ENCODE peak calls at places on chromosome 11, in eight cellular contexts. One of them, this sample, is unnamed.

GRCh38 chr11:94100253-94100652 is 28.4 kb upstream of the PANX1 start:
- DNase-seq in CD4-positive, alpha-beta T cell: no peak
- DNase-seq in putamen: no peak
- DNase-seq in adrenal gland: no peak
- DNase-seq in iris pigment epithelial cell: no peak
- DNase-seq in cardiac muscle cell: no peak
- DNase-seq in M059J: no peak
- DNase-seq in mucosa of gallbladder: no peak
- DNase-seq in this sample: no peak

GRCh38 chr11:66188580-66188979 is 79.9 kb upstream of the RAB1B start:
- DNase-seq in CD4-positive, alpha-beta T cell: no peak
- DNase-seq in putamen: no peak
- DNase-seq in adrenal gland: no peak
- DNase-seq in iris pigment epithelial cell: peak; percentile 82
- DNase-seq in cardiac muscle cell: peak; percentile 70
- DNase-seq in M059J: peak; percentile 74
- DNase-seq in mucosa of gallbladder: no peak
- DNase-seq in this sample: peak; percentile 77

GRCh38 chr11:93743316-93743715 is 1.8 kb downstream of the C11orf54 start:
- DNase-seq in CD4-positive, alpha-beta T cell: no peak
- DNase-seq in putamen: no peak
- DNase-seq in adrenal gland: no peak
- DNase-seq in iris pigment epithelial cell: no peak
- DNase-seq in cardiac muscle cell: no peak
- DNase-seq in M059J: no peak
- DNase-seq in mucosa of gallbladder: no peak
- DNase-seq in this sample: no peak

GRCh38 chr11:73705053-73705452 is 55.8 kb downstream of the RAB6A start:
- DNase-seq in CD4-positive, alpha-beta T cell: no peak
- DNase-seq in putamen: no peak
- DNase-seq in adrenal gland: no peak
- DNase-seq in iris pigment epithelial cell: no peak
- DNase-seq in cardiac muscle cell: no peak
- DNase-seq in M059J: no peak
- DNase-seq in mucosa of gallbladder: no peak
- DNase-seq in this sample: no peak

GRCh38 chr11:79139900-79140299 is 300.9 kb downstream of the TENM4 start:
- DNase-seq in CD4-positive, alpha-beta T cell: no peak
- DNase-seq in putamen: no peak
- DNase-seq in adrenal gland: no peak
- DNase-seq in iris pigment epithelial cell: no peak
- DNase-seq in cardiac muscle cell: no peak
- DNase-seq in M059J: no peak
- DNase-seq in mucosa of gallbladder: no peak
- DNase-seq in this sample: no peak

GRCh38 chr11:95076416-95076815 is 9.7 kb downstream of the SRSF8 start:
- DNase-seq in CD4-positive, alpha-beta T cell: no peak
- DNase-seq in putamen: no peak
- DNase-seq in adrenal gland: peak; percentile 27
- DNase-seq in iris pigment epithelial cell: peak; percentile 97
- DNase-seq in cardiac muscle cell: peak; percentile 92
- DNase-seq in M059J: peak; percentile 27
- DNase-seq in mucosa of gallbladder: peak; percentile 77
- DNase-seq in this sample: peak; percentile 84

GRCh38 chr11:45513806-45514340 is 151.5 kb downstream of the CHST1 start:
- DNase-seq in CD4-positive, alpha-beta T cell: no peak
- DNase-seq in putamen: no peak
- DNase-seq in adrenal gland: no peak
- DNase-seq in iris pigment epithelial cell: no peak
- DNase-seq in cardiac muscle cell: no peak
- DNase-seq in M059J: no peak
- DNase-seq in mucosa of gallbladder: no peak
- DNase-seq in this sample: no peak

GRCh38 chr11:9802291-9802861 is 138.5 kb downstream of the SWAP70 start:
- DNase-seq in CD4-positive, alpha-beta T cell: no peak
- DNase-seq in putamen: no peak
- DNase-seq in adrenal gland: no peak
- DNase-seq in iris pigment epithelial cell: peak; percentile 94
- DNase-seq in cardiac muscle cell: peak; percentile 74
- DNase-seq in M059J: peak; percentile 44
- DNase-seq in mucosa of gallbladder: no peak
- DNase-seq in this sample: peak; percentile 89

GRCh38 chr11:20047006-20047405 is 113.3 kb downstream of the DBX1 start:
- DNase-seq in CD4-positive, alpha-beta T cell: no peak
- DNase-seq in putamen: no peak
- DNase-seq in adrenal gland: no peak
- DNase-seq in iris pigment epithelial cell: no peak
- DNase-seq in cardiac muscle cell: no peak
- DNase-seq in M059J: no peak
- DNase-seq in mucosa of gallbladder: no peak
- DNase-seq in this sample: no peak

GRCh38 chr11:124233376-124233775 is 7.5 kb upstream of the OR8G1 start:
- DNase-seq in CD4-positive, alpha-beta T cell: no peak
- DNase-seq in putamen: no peak
- DNase-seq in adrenal gland: no peak
- DNase-seq in iris pigment epithelial cell: peak; percentile 1
- DNase-seq in cardiac muscle cell: no peak
- DNase-seq in M059J: no peak
- DNase-seq in mucosa of gallbladder: no peak
- DNase-seq in this sample: no peak

GRCh38 chr11:65016705-65017104 is 2.7 kb downstream of the ARL2 start:
- DNase-seq in CD4-positive, alpha-beta T cell: no peak
- DNase-seq in putamen: no peak
- DNase-seq in adrenal gland: no peak
- DNase-seq in iris pigment epithelial cell: no peak
- DNase-seq in cardiac muscle cell: no peak
- DNase-seq in M059J: no peak
- DNase-seq in mucosa of gallbladder: peak; percentile 37
- DNase-seq in this sample: no peak

GRCh38 chr11:33294797-33295196 is 37.6 kb downstream of the HIPK3 start:
- DNase-seq in CD4-positive, alpha-beta T cell: no peak
- DNase-seq in putamen: no peak
- DNase-seq in adrenal gland: no peak
- DNase-seq in iris pigment epithelial cell: no peak
- DNase-seq in cardiac muscle cell: no peak
- DNase-seq in M059J: no peak
- DNase-seq in mucosa of gallbladder: no peak
- DNase-seq in this sample: no peak

GRCh38 chr11:80596291-80596810 is 1155.5 kb upstream of the TENM4 start:
- DNase-seq in CD4-positive, alpha-beta T cell: no peak
- DNase-seq in putamen: no peak
- DNase-seq in adrenal gland: no peak
- DNase-seq in iris pigment epithelial cell: no peak
- DNase-seq in cardiac muscle cell: no peak
- DNase-seq in M059J: peak; percentile 69
- DNase-seq in mucosa of gallbladder: no peak
- DNase-seq in this sample: peak; percentile 18

GRCh38 chr11:35771722-35772121 is 109.1 kb downstream of the TRIM44 start:
- DNase-seq in CD4-positive, alpha-beta T cell: no peak
- DNase-seq in putamen: no peak
- DNase-seq in adrenal gland: no peak
- DNase-seq in iris pigment epithelial cell: no peak
- DNase-seq in cardiac muscle cell: no peak
- DNase-seq in M059J: no peak
- DNase-seq in mucosa of gallbladder: no peak
- DNase-seq in this sample: no peak

GRCh38 chr11:75078233-75078632 is 18.4 kb downstream of the OR2AT4 start:
- DNase-seq in CD4-positive, alpha-beta T cell: no peak
- DNase-seq in putamen: no peak
- DNase-seq in adrenal gland: no peak
- DNase-seq in iris pigment epithelial cell: peak; percentile 7
- DNase-seq in cardiac muscle cell: no peak
- DNase-seq in M059J: peak; percentile 91
- DNase-seq in mucosa of gallbladder: no peak
- DNase-seq in this sample: peak; percentile 12

GRCh38 chr11:967995-968751 is 42.5 kb downstream of the AP2A2 start:
- DNase-seq in CD4-positive, alpha-beta T cell: no peak
- DNase-seq in putamen: no peak
- DNase-seq in adrenal gland: no peak
- DNase-seq in iris pigment epithelial cell: no peak
- DNase-seq in cardiac muscle cell: no peak
- DNase-seq in M059J: no peak
- DNase-seq in mucosa of gallbladder: no peak
- DNase-seq in this sample: no peak

GRCh38 chr11:93131709-93132108 is 66.1 kb downstream of the SLC36A4 start:
- DNase-seq in CD4-positive, alpha-beta T cell: no peak
- DNase-seq in putamen: no peak
- DNase-seq in adrenal gland: no peak
- DNase-seq in iris pigment epithelial cell: peak; percentile 19
- DNase-seq in cardiac muscle cell: peak; percentile 3
- DNase-seq in M059J: peak; percentile 15
- DNase-seq in mucosa of gallbladder: no peak
- DNase-seq in this sample: no peak

GRCh38 chr11:63489879-63490278 is 1.1 kb downstream of the PLAAT5 start:
- DNase-seq in CD4-positive, alpha-beta T cell: no peak
- DNase-seq in putamen: no peak
- DNase-seq in adrenal gland: peak; percentile 26
- DNase-seq in iris pigment epithelial cell: peak; percentile 63
- DNase-seq in cardiac muscle cell: peak; percentile 78
- DNase-seq in M059J: peak; percentile 61
- DNase-seq in mucosa of gallbladder: no peak
- DNase-seq in this sample: peak; percentile 86

GRCh38 chr11:93487032-93487483 is 56.1 kb downstream of the SMCO4 start:
- DNase-seq in CD4-positive, alpha-beta T cell: no peak
- DNase-seq in putamen: no peak
- DNase-seq in adrenal gland: peak; percentile 38
- DNase-seq in iris pigment epithelial cell: no peak
- DNase-seq in cardiac muscle cell: no peak
- DNase-seq in M059J: no peak
- DNase-seq in mucosa of gallbladder: no peak
- DNase-seq in this sample: no peak

GRCh38 chr11:111581341-111581740 is 20.9 kb upstream of the SIK2 start:
- DNase-seq in CD4-positive, alpha-beta T cell: no peak
- DNase-seq in putamen: no peak
- DNase-seq in adrenal gland: no peak
- DNase-seq in iris pigment epithelial cell: no peak
- DNase-seq in cardiac muscle cell: no peak
- DNase-seq in M059J: no peak
- DNase-seq in mucosa of gallbladder: no peak
- DNase-seq in this sample: no peak

GRCh38 chr11:34263462-34264186 is 94.2 kb downstream of the ABTB2 start:
- DNase-seq in CD4-positive, alpha-beta T cell: no peak
- DNase-seq in putamen: no peak
- DNase-seq in adrenal gland: peak; percentile 86
- DNase-seq in iris pigment epithelial cell: peak; percentile 85
- DNase-seq in cardiac muscle cell: peak; percentile 75
- DNase-seq in M059J: peak; percentile 97
- DNase-seq in mucosa of gallbladder: peak; percentile 84
- DNase-seq in this sample: peak; percentile 88

GRCh38 chr11:46607516-46607915 is 9.5 kb downstream of the HARBI1 start:
- DNase-seq in CD4-positive, alpha-beta T cell: no peak
- DNase-seq in putamen: no peak
- DNase-seq in adrenal gland: no peak
- DNase-seq in iris pigment epithelial cell: peak; percentile 46
- DNase-seq in cardiac muscle cell: no peak
- DNase-seq in M059J: no peak
- DNase-seq in mucosa of gallbladder: no peak
- DNase-seq in this sample: no peak

GRCh38 chr11:103055174-103055890 is 36.6 kb downstream of the DCUN1D5 start:
- DNase-seq in CD4-positive, alpha-beta T cell: no peak
- DNase-seq in putamen: peak; percentile 4
- DNase-seq in adrenal gland: no peak
- DNase-seq in iris pigment epithelial cell: peak; percentile 49
- DNase-seq in cardiac muscle cell: peak; percentile 62
- DNase-seq in M059J: peak; percentile 61
- DNase-seq in mucosa of gallbladder: no peak
- DNase-seq in this sample: peak; percentile 30

GRCh38 chr11:67352546-67353316 is 615 bp downstream of the POLD4 start:
- DNase-seq in CD4-positive, alpha-beta T cell: peak; percentile 64
- DNase-seq in putamen: no peak
- DNase-seq in adrenal gland: no peak
- DNase-seq in iris pigment epithelial cell: no peak
- DNase-seq in cardiac muscle cell: no peak
- DNase-seq in M059J: no peak
- DNase-seq in mucosa of gallbladder: no peak
- DNase-seq in this sample: no peak

GRCh38 chr11:44754876-44755552 is 28.3 kb downstream of the TSPAN18 start:
- DNase-seq in CD4-positive, alpha-beta T cell: no peak
- DNase-seq in putamen: no peak
- DNase-seq in adrenal gland: peak; percentile 5
- DNase-seq in iris pigment epithelial cell: no peak
- DNase-seq in cardiac muscle cell: no peak
- DNase-seq in M059J: no peak
- DNase-seq in mucosa of gallbladder: no peak
- DNase-seq in this sample: no peak

GRCh38 chr11:125433454-125434121 is 62.5 kb downstream of the FEZ1 start:
- DNase-seq in CD4-positive, alpha-beta T cell: no peak
- DNase-seq in putamen: peak; percentile 60
- DNase-seq in adrenal gland: peak; percentile 38
- DNase-seq in iris pigment epithelial cell: peak; percentile 74
- DNase-seq in cardiac muscle cell: peak; percentile 67
- DNase-seq in M059J: peak; percentile 54
- DNase-seq in mucosa of gallbladder: peak; percentile 20
- DNase-seq in this sample: peak; percentile 47

GRCh38 chr11:128501576-128502549 is 85.5 kb downstream of the ETS1 start:
- DNase-seq in CD4-positive, alpha-beta T cell: no peak
- DNase-seq in putamen: peak; percentile 74
- DNase-seq in adrenal gland: peak; percentile 33
- DNase-seq in iris pigment epithelial cell: peak; percentile 83
- DNase-seq in cardiac muscle cell: peak; percentile 91
- DNase-seq in M059J: peak; percentile 87
- DNase-seq in mucosa of gallbladder: no peak
- DNase-seq in this sample: peak; percentile 95

GRCh38 chr11:16986434-16987204 is 27.6 kb downstream of the PLEKHA7 start:
- DNase-seq in CD4-positive, alpha-beta T cell: peak; percentile 10
- DNase-seq in putamen: no peak
- DNase-seq in adrenal gland: peak; percentile 15
- DNase-seq in iris pigment epithelial cell: no peak
- DNase-seq in cardiac muscle cell: peak; percentile 48
- DNase-seq in M059J: peak; percentile 48
- DNase-seq in mucosa of gallbladder: peak; percentile 92
- DNase-seq in this sample: no peak

GRCh38 chr11:107316426-107316825 is 141.2 kb downstream of the CWF19L2 start:
- DNase-seq in CD4-positive, alpha-beta T cell: no peak
- DNase-seq in putamen: no peak
- DNase-seq in adrenal gland: no peak
- DNase-seq in iris pigment epithelial cell: no peak
- DNase-seq in cardiac muscle cell: no peak
- DNase-seq in M059J: no peak
- DNase-seq in mucosa of gallbladder: no peak
- DNase-seq in this sample: no peak

GRCh38 chr11:122984186-122985011 is 2.8 kb upstream of the BSX start:
- DNase-seq in CD4-positive, alpha-beta T cell: no peak
- DNase-seq in putamen: no peak
- DNase-seq in adrenal gland: no peak
- DNase-seq in iris pigment epithelial cell: no peak
- DNase-seq in cardiac muscle cell: peak; percentile 29
- DNase-seq in M059J: peak; percentile 53
- DNase-seq in mucosa of gallbladder: no peak
- DNase-seq in this sample: no peak

GRCh38 chr11:77147668-77148321 is 19.7 kb downstream of the MYO7A start:
- DNase-seq in CD4-positive, alpha-beta T cell: peak; percentile 9
- DNase-seq in putamen: no peak
- DNase-seq in adrenal gland: no peak
- DNase-seq in iris pigment epithelial cell: no peak
- DNase-seq in cardiac muscle cell: peak; percentile 15
- DNase-seq in M059J: no peak
- DNase-seq in mucosa of gallbladder: no peak
- DNase-seq in this sample: no peak

GRCh38 chr11:134388590-134388989 is 23.5 kb downstream of the B3GAT1 start:
- DNase-seq in CD4-positive, alpha-beta T cell: no peak
- DNase-seq in putamen: no peak
- DNase-seq in adrenal gland: no peak
- DNase-seq in iris pigment epithelial cell: no peak
- DNase-seq in cardiac muscle cell: no peak
- DNase-seq in M059J: no peak
- DNase-seq in mucosa of gallbladder: no peak
- DNase-seq in this sample: no peak

This sample was measured in astrocyte.